ENCODE peak calls at places on chromosomes 4 and X, in seven cellular contexts. W is uterus; F is foreskin fibroblast; L is K562; J is CD8-positive, alpha-beta memory T cell; S is small intestine; D is cardiac muscle cell. A is an unnamed sample.

GRCh38 chr4:29277381-29277780 is 1442.8 kb upstream of the PCDH7 start:
- DNase-seq in S (no peak), L (no peak), J (no peak), F (peak), D (no peak), W (no peak), A (peak)

GRCh38 chr4:921830-922331 is 10.2 kb downstream of the GAK start:
- DNase-seq in J (no peak), F (no peak), D (no peak), W (peak), S (no peak), L (no peak), A (no peak)

GRCh38 chrX:123986377-123986776 is 24.9 kb downstream of the STAG2 start:
- DNase-seq in W (no peak), S (no peak), D (no peak), F (no peak), L (no peak), J (no peak), A (no peak)

GRCh38 chr4:184021389-184021788 is 116.3 kb downstream of the STOX2 start:
- DNase-seq in L (no peak), J (no peak), D (no peak), S (peak), F (no peak), W (no peak), A (no peak)

GRCh38 chr4:171813195-171813955 is at the start of gene GALNTL6:
- DNase-seq in J (no peak), L (no peak), W (no peak), D (peak), S (peak), F (peak), A (no peak)

GRCh38 chr4:8905236-8905772 is 33.7 kb upstream of the HMX1 start:
- DNase-seq in D (no peak), S (no peak), F (no peak), L (no peak), W (no peak), J (no peak), A (no peak)

GRCh38 chr4:140059159-140059558 is 94.8 kb downstream of the MAML3 start:
- DNase-seq in L (no peak), J (no peak), F (peak), W (no peak), D (peak), S (no peak), A (no peak)

GRCh38 chr4:1480720-1481119 is 74.5 kb upstream of the NKX1-1 start:
- DNase-seq in L (no peak), F (no peak), J (no peak), W (no peak), D (no peak), S (no peak), A (no peak)

GRCh38 chr4:45679411-45679810 is 444.4 kb downstream of the GABRG1 start:
- DNase-seq in J (no peak), L (no peak), W (no peak), F (no peak), D (no peak), S (no peak), A (no peak)

GRCh38 chr4:30763337-30763736 is 43.2 kb downstream of the PCDH7 start:
- DNase-seq in W (no peak), S (no peak), F (peak), J (no peak), L (no peak), D (no peak), A (peak)

GRCh38 chr4:117324851-117325491 is 239.6 kb upstream of the TRAM1L1 start:
- DNase-seq in S (no peak), D (no peak), J (no peak), F (peak), W (no peak), L (no peak), A (peak)

GRCh38 chr4:168629561-168629960 is 132.7 kb downstream of the PALLD start:
- DNase-seq in J (no peak), L (no peak), W (no peak), F (no peak), D (no peak), S (no peak), A (no peak)

GRCh38 chrX:82458207-82458754 is 1049.8 kb upstream of the POU3F4 start:
- DNase-seq in D (no peak), J (no peak), S (no peak), L (no peak), W (no peak), F (no peak), A (no peak)

GRCh38 chrX:132984058-132984650 is 25.7 kb upstream of the HS6ST2 start:
- DNase-seq in L (no peak), W (no peak), S (no peak), J (no peak), F (no peak), D (no peak), A (no peak)

GRCh38 chr4:136651278-136651667 is 881.0 kb downstream of the PCDH18 start:
- DNase-seq in D (no peak), W (no peak), S (no peak), J (no peak), F (peak), L (no peak), A (no peak)

GRCh38 chrX:145856181-145856580 is 38.6 kb downstream of the SLITRK2 start:
- DNase-seq in D (no peak), L (no peak), W (no peak), J (no peak), F (no peak), S (no peak), A (no peak)

GRCh38 chr4:163091685-163092034 is 75.0 kb downstream of the NAF1 start:
- DNase-seq in S (no peak), F (no peak), J (no peak), D (no peak), L (no peak), W (no peak), A (no peak)

GRCh38 chr4:188993871-188994270 is 854.6 kb downstream of the TRIML1 start:
- DNase-seq in F (no peak), W (no peak), S (no peak), L (no peak), J (no peak), D (no peak), A (no peak)

DNA sequence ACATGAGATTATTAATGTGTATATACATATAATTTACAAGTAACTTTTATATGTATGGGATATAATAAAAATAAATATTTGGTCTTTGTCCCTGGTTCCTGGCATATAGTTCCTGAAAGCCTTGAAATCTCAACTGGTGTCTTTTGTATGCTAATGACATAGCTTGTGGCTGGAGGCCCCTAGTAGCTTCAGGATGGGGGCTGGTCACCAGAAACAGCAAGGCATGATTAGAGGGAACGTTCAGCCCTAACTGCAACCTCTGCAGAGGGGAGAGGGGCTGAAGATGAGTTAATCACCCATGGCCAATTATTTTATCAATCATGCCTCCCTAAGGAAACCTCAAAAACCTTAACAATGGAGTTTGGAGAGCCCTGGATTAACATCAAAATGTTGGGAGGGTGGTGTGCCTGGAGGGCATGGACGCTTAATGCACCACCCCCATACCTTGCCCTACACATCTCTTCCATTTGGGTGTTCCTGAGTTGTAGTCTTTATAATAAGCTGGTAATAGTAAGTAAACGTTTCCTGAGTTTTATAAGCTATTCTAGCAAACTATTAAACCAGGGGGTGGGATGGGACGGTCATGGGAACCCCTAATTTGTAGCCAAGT is 21.3 kb downstream of the PIN4 start:
- DNase-seq in L (no peak), W (no peak), F (no peak), D (no peak), S (no peak), J (no peak), A (no peak)
- H3K4me3 ChIP-seq in L (no peak), W (no peak), F (no peak), D (no peak), S (no peak), J (no peak), A (no peak)

GRCh38 chr4:186203391-186203802 is 12.0 kb downstream of the CYP4V2 start:
- DNase-seq in S (no peak), L (peak), J (no peak), F (peak), D (no peak), W (no peak), A (no peak)
- H3K4me3 ChIP-seq in S (no peak), L (no peak), J (no peak), F (no peak), D (no peak), W (no peak), A (no peak)

GRCh38 chr4:122541996-122542395 is 78.9 kb downstream of the IL21 start:
- DNase-seq in S (no peak), D (no peak), W (no peak), J (no peak), L (no peak), F (no peak), A (no peak)

GRCh38 chr4:122540827-122541226 is 80.0 kb downstream of the IL21 start:
- DNase-seq in W (no peak), S (no peak), J (no peak), F (peak), D (no peak), L (no peak), A (no peak)

GRCh38 chr4:122537388-122538135 is 81.0 kb upstream of the IL2 start:
- DNase-seq in J (no peak), W (no peak), D (no peak), L (no peak), S (no peak), F (no peak), A (no peak)

GRCh38 chr4:122539861-122540465 is 80.9 kb downstream of the IL21 start:
- DNase-seq in D (no peak), W (no peak), F (peak), L (no peak), S (peak), J (no peak), A (no peak)

GRCh38 chr4:122542411-122543236 is 78.2 kb downstream of the IL21 start:
- DNase-seq in W (no peak), S (peak), L (no peak), D (no peak), F (peak), J (no peak), A (peak)
- H3K4me3 ChIP-seq in W (no peak), S (no peak), L (no peak), D (no peak), F (no peak), J (no peak), A (no peak)

GRCh38 chrX:71103110-71103983 is 3.2 kb downstream of the CXorf65 start:
- DNase-seq in F (peak), W (no peak), L (peak), D (peak), S (peak), J (peak), A (no peak)
- H3K4me3 ChIP-seq in F (no peak), W (no peak), L (peak), D (no peak), S (no peak), J (peak), A (no peak)

DNA sequence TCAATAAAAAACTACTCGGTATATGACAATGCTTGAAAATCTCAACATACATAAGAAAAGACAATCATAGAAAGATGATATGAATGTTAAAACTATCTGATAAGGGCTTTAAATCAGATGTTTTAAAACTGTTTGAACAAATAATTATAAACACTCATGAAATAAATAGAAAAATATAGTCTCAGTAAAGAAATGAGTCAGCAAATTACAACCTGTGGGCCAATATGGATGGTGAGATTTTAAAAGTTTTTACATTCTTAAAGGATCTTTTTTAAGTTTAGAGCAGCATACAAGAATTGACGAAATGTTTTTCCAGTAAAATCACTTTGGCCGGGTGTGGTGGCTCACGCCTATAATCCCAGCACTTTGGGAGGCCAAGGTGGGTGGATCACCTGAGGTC is 83.1 kb downstream of the TEX11 start:
- DNase-seq in L (no peak), J (no peak), S (no peak), D (no peak), W (no peak), F (no peak), A (no peak)
- H3K4me3 ChIP-seq in L (no peak), J (no peak), S (no peak), D (no peak), W (no peak), F (no peak), A (no peak)

DNA sequence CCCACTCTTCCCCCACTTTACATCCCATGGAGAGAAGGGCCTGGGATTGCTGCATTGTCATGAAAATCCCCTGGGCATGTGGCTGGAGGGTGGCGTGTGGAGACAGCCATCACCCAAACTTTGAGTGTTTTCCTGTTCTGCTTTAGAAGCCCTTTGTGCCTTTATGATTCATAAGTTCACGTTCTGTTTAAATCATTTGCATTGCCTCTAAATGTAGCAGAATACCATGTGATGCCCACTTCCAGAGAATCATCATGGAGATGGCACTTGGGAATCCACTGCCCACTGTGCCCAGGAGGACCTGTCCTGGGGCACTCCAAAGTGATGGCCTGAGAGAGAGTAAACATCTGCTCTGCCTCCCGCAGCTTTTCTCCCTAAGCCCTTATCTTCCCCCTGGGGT is 52.8 kb downstream of the MED28 start:
- DNase-seq in J (no peak), D (no peak), L (no peak), W (no peak), S (no peak), F (no peak), A (no peak)
- H3K4me3 ChIP-seq in J (no peak), D (no peak), L (no peak), W (no peak), S (no peak), F (no peak), A (no peak)

DNA sequence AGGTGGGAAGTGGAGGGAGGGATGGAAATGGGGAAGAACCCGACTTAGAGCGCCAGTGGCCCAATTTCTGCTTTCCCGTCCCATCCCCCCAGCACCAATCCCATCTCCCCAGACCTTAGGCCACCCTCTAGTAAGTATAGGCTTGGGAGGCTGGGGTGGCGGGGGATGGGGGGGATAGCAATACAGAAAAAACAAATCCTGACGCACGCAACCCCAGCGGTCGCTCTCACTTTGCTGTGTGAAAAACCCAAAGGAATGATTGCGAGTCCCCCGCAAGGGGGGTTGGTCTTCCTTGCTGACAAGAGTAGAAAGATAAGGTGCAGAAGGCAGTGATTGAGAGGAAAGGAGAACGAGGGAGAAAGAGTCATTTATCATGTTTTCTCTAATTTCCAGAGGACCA is 854 bp downstream of the CPE start:
- DNase-seq in J (no peak), F (no peak), S (no peak), W (no peak), D (peak), L (no peak), A (no peak)
- H3K4me3 ChIP-seq in J (no peak), F (no peak), S (no peak), W (peak), D (peak), L (no peak), A (peak)

DNA sequence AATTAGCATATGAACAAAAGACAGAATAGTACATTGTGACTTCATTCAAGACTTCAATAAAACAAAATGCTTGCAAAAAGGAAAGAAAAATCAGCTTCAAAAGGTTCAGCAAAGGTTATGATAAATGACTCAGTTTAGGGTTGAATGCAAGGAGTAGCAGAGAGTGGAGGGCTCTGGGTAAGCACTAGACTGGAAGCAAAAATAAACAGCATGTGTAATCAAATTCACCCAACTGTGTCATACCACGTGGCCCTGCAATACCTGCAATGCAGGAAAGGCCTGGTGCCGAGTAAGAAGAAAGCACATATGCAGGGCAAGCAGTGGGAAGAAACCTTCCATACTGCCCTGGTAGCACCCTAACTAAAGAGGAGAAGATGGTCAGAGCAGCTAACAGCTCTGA is 88.7 kb downstream of the ATP11C start:
- DNase-seq in S (no peak), J (no peak), D (no peak), W (no peak), F (no peak), L (no peak), A (no peak)
- H3K4me3 ChIP-seq in S (no peak), J (no peak), D (no peak), W (no peak), F (no peak), L (no peak), A (no peak)